ENCODE peak calls at places on chromosomes 2 and 18, in eight cellular contexts. I is GM23338, U is MM.1S, O is OCI-LY7, Z is HCT116, P is GM23248, F is neuronal stem cell, E is mammary epithelial cell. T is an unnamed sample.

GRCh38 chr2:45315881-45316280 is 295.2 kb downstream of the SRBD1 start:
- DNase-seq in U (no peak), F (no peak), E (peak), Z (no peak), O (no peak), P (peak), I (no peak), T (no peak)

GRCh38 chr2:25000503-25001328 is 29.0 kb upstream of the DNAJC27 start:
- DNase-seq in U (no peak), I (no peak), Z (no peak), O (no peak), F (no peak), P (peak), E (peak), T (no peak)

GRCh38 chr2:15819576-15820282 is 120.6 kb upstream of the MYCN start:
- DNase-seq in I (no peak), U (no peak), P (no peak), Z (no peak), O (no peak), F (peak), E (no peak), T (no peak)

GRCh38 chr2:72988726-72989273 is 71.5 kb downstream of the EMX1 start:
- DNase-seq in I (no peak), U (no peak), Z (no peak), P (no peak), O (no peak), F (no peak), E (no peak), T (no peak)

GRCh38 chr2:74836675-74837401 is 2.9 kb downstream of the HK2 start:
- DNase-seq in O (no peak), Z (no peak), U (no peak), I (peak), E (no peak), F (no peak), P (peak), T (no peak)

GRCh38 chr2:43201497-43201896 is 24.9 kb downstream of the ZFP36L2 start:
- DNase-seq in P (no peak), U (no peak), O (no peak), F (no peak), Z (no peak), E (no peak), I (no peak), T (no peak)

GRCh38 chr2:189548686-189549439 is 31.7 kb downstream of the SLC40A1 start:
- DNase-seq in U (no peak), I (no peak), Z (no peak), P (no peak), E (peak), O (no peak), F (no peak), T (no peak)

GRCh38 chr2:140737006-140737405 is 1393.8 kb downstream of the LRP1B start:
- DNase-seq in Z (no peak), P (no peak), F (no peak), I (no peak), E (no peak), U (no peak), O (no peak), T (no peak)

GRCh38 chr18:78731423-78732032 is 248.1 kb upstream of the SALL3 start:
- DNase-seq in I (no peak), F (no peak), Z (no peak), U (no peak), P (no peak), E (no peak), O (no peak), T (no peak)

DNA sequence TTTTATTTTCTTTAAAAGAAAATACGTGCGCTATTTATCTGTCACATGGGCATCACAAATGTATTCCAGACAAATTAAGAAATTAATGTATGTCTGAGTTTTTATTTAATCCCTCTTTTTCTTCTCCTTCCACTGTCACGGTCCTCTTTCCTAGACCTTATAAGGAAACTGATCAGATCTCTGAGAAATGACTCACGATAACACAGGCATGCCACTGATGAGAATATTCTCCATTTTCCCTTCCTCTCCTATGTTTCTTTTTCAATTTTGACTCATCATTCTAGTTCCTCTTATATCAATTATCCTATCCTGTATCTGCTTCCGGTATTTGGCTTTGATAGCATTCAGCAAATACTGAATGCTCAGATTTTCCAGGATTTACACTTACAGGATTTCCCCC is 121.8 kb downstream of the DSC3 start:
- DNase-seq in P (no peak), Z (no peak), E (no peak), O (no peak), U (no peak), I (no peak), F (no peak), T (no peak)
- H2AFZ ChIP-seq in P (no peak), Z (no peak), E (no peak), O (no peak), U (no peak), I (no peak), F (no peak), T (no peak)

GRCh38 chr2:233076749-233077148 is 16.6 kb downstream of the INPP5D start:
- DNase-seq in P (no peak), O (peak), Z (no peak), E (peak), I (no peak), F (no peak), U (no peak), T (peak)

GRCh38 chr2:233074106-233074505 is 14.0 kb downstream of the INPP5D start:
- DNase-seq in U (no peak), E (no peak), F (no peak), O (peak), I (peak), Z (no peak), P (no peak), T (no peak)

GRCh38 chr2:233075966-233076339 is 15.8 kb downstream of the INPP5D start:
- DNase-seq in O (peak), F (no peak), U (peak), P (no peak), E (no peak), Z (no peak), I (peak), T (peak)

GRCh38 chr2:233075141-233075965 is 15.2 kb downstream of the INPP5D start:
- DNase-seq in O (no peak), U (no peak), Z (no peak), E (no peak), I (no peak), P (no peak), F (no peak), T (no peak)

DNA sequence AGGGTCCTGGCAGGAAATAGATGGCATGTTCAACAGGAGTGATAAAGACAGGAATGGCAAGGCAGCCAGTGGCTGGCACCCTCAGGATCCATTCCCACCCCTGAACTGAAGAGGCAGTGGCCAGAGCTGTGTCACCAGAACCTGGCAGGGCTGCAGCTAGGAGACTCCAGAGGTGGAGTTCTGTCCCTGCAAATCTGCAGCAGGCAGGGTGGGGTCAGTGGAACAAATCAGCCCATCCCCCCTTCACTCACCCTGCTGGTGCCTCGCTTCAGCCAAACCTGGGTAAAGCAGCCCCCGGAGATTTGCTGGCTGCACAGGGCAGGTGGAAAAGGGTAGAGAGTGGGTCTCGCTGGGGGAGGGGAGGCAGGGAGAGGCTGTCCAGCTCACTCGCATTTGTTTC is 12.7 kb downstream of the INPP5D start:
- DNase-seq in Z (no peak), O (no peak), E (no peak), P (no peak), I (no peak), F (no peak), U (no peak), T (no peak)
- H3K4me2 ChIP-seq in Z (no peak), O (peak), E (no peak), P (no peak), I (no peak), F (no peak), U (no peak), T (peak)

GRCh38 chr2:134277223-134277622 is 23.4 kb downstream of the MGAT5 start:
- DNase-seq in Z (no peak), O (no peak), P (no peak), I (no peak), U (no peak), E (no peak), F (no peak), T (no peak)

GRCh38 chr2:134275058-134275862 is 21.4 kb downstream of the MGAT5 start:
- DNase-seq in O (peak), U (no peak), F (no peak), I (no peak), P (no peak), Z (no peak), E (no peak), T (peak)

GRCh38 chr2:134279417-134279816 is 25.5 kb downstream of the MGAT5 start:
- DNase-seq in P (no peak), I (no peak), U (no peak), O (no peak), E (no peak), Z (no peak), F (no peak), T (no peak)

GRCh38 chr2:134278546-134278945 is 24.7 kb downstream of the MGAT5 start:
- DNase-seq in Z (no peak), U (no peak), F (no peak), E (no peak), O (no peak), P (no peak), I (no peak), T (no peak)

DNA sequence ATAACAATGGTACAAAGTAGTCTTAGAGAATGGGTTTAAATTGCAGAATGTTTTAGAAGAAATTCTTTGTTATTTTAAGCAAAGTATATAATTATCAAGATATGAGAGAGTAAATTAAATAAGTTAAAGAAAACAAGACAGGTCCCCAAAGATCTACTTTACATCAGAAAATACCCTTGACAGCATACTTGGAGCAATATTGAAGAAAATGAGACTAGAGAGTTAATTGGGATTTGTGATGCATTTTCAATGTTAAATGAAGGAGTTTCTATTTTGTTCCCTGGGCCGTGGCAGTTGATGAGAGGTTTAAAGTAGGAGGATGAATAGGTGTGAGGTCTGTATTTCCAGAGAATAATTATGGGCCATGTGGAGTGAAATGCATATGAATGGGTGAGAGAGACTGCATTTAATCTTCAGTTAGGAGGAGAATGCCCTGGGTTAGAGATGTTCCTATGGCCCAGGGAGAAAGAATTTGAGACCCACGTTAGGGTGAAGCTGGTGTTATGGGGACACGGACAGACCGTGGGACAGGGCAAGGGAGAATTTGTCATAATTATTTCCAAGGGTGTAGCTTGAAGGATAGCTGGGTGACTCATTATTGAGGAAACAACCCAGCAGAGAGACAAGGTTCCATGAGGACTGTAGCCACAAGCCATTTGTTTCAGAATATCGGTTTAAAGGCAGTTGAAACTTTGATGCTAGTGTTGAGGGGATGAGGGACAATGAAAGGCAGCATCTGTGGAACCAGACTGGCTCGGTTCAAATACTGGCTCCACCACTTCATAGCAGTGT is 22.7 kb downstream of the MGAT5 start:
- DNase-seq in I (no peak), F (no peak), E (peak), U (no peak), O (no peak), P (peak), Z (no peak), T (no peak)
- H3K4me3 ChIP-seq in I (no peak), F (no peak), E (no peak), U (no peak), O (peak), P (no peak), Z (no peak), T (peak)

GRCh38 chr2:10330700-10331032 is 28.0 kb downstream of the HPCAL1 start:
- DNase-seq in O (no peak), U (no peak), I (no peak), F (no peak), E (no peak), P (no peak), Z (no peak), T (no peak)
- H2AFZ ChIP-seq in O (peak), U (no peak), I (no peak), F (no peak), E (no peak), P (peak), Z (no peak), T (no peak)

GRCh38 chr18:59501876-59502221 is 142.8 kb upstream of the LMAN1 start:
- DNase-seq in I (no peak), U (no peak), E (no peak), Z (no peak), F (no peak), O (no peak), P (no peak), T (no peak)

GRCh38 chr18:59505311-59505710 is 146.2 kb upstream of the LMAN1 start:
- DNase-seq in Z (no peak), I (no peak), F (no peak), O (no peak), P (no peak), E (no peak), U (no peak), T (no peak)

GRCh38 chr18:59502899-59503245 is 143.8 kb upstream of the LMAN1 start:
- DNase-seq in I (no peak), E (no peak), O (no peak), F (no peak), Z (no peak), P (no peak), U (no peak), T (no peak)

GRCh38 chr18:59500765-59501164 is 141.7 kb upstream of the LMAN1 start:
- DNase-seq in F (no peak), P (peak), I (no peak), O (no peak), U (no peak), E (peak), Z (no peak), T (no peak)

GRCh38 chr18:59502222-59502898 is 143.3 kb upstream of the LMAN1 start:
- DNase-seq in U (no peak), O (no peak), Z (no peak), P (peak), F (no peak), E (peak), I (peak), T (no peak)
- H3K4me2 ChIP-seq in U (no peak), O (no peak), Z (no peak), P (peak), F (no peak), E (peak), I (no peak), T (no peak)

DNA sequence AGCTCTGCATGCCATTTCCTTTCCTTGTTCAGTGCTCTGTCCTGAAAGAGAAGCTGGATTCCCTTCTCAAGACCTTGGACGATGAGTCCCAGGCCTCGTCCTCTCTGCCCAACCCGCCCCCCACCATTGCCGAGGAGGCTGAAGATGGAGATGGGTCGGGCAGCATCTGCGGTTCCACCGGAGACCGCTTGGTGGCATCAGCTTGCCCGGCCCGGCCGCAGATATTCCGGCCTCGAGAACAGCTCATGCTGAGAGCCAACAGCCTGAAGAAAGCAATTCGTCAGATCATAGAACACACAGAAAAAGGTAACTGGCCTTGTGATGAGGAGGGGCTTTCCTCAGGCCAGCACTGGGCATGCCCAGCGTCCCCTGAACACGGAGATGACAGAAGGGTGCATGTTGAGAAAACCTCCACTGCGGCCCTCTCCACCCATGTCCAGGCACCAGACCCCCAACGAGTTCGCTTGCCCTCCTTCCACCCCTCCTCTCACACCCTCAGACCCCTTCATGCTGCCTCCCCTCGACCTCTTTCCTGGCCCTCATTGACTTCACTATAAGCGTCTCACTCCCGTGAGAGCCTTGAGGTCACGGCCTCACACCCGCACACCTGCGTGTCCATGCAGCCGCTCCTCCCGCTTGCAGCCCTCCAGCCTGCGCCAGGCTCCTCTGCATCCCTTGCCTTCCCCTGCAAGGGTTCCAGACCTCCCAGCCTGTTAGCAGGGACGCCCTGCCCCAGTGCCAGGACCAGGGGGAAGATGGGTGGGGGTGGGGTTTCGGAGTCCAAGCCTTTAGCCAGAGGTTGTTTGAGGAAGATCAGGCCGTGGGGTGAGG is 95.0 kb downstream of the DGKD start:
- DNase-seq in F (peak), I (peak), U (no peak), E (no peak), Z (no peak), P (peak), O (no peak), T (no peak)
- H3K4me3 ChIP-seq in F (no peak), I (no peak), U (no peak), E (no peak), Z (no peak), P (no peak), O (no peak), T (no peak)

GRCh38 chr2:3659447-3660432 is 1.7 kb downstream of the ALLC start:
- DNase-seq in I (no peak), O (no peak), Z (no peak), F (no peak), E (no peak), P (no peak), U (no peak), T (no peak)

GRCh38 chr2:3654464-3655225 is 3.4 kb upstream of the ALLC start:
- DNase-seq in I (no peak), U (no peak), O (no peak), F (no peak), Z (no peak), E (no peak), P (no peak), T (no peak)

GRCh38 chr2:3655871-3656761 is 1.9 kb upstream of the ALLC start:
- DNase-seq in O (no peak), F (no peak), E (no peak), I (no peak), P (no peak), Z (no peak), U (no peak), T (no peak)

GRCh38 chr2:3656762-3657691 is 973 bp upstream of the ALLC start:
- DNase-seq in U (no peak), F (no peak), P (no peak), I (no peak), E (no peak), Z (no peak), O (no peak), T (peak)

DNA sequence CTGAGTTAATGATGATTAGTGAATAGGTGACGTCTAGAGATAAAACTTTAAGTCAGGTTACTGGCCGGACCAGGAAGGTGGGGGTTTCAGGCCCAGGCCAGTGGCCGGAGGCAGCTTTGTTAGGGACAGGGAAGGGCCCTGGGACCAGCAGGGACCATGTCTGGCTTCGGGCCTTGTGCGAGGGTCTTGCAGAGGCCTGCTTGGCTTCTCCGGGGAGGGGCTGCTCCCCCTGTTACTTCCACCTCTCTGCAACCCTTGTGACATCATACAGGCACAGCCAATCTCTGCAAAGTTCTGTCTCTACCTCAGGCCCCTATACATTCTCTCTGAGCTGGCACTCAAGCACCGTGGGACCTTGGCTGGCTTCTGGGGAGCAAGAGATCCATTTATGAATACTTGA is at the start of gene ALLC:
- DNase-seq in U (no peak), P (no peak), O (no peak), F (no peak), I (no peak), Z (no peak), E (no peak), T (no peak)
- H2AFZ ChIP-seq in U (no peak), P (no peak), O (peak), F (peak), I (peak), Z (no peak), E (peak), T (peak)

DNA sequence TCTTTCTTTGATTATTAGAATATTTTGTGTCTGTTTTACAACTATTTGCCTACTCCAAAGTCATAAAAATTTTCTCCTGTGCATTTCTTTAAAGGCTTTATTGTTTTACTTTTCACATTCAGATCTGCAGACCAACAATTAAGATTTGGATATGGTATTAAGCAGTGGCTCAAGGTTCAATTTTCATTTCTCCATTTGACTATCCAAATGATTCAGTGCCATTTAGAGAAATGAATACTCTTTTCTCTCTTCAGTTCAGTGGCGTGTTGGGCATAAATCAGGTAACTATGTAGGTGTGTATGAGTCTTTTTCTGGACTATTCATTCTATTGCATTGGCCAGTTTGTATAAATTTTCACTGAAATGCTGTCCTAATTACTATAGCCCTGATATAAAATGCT is 57.3 kb upstream of the IL1R1 start:
- DNase-seq in I (no peak), O (no peak), U (no peak), P (no peak), F (no peak), E (no peak), Z (no peak), T (no peak)
- H3K4me2 ChIP-seq in I (no peak), O (no peak), U (no peak), P (no peak), F (no peak), E (no peak), Z (no peak), T (no peak)